ENCODE peak calls at places on chromosomes 5 and 9, in nine cellular contexts. Q is CD8-positive, alpha-beta T cell; F is AG10803; C is Peyer's patch; A is mucosa of descending colon; W is gastrocnemius medialis; K is kidney epithelial cell; G is cardiac muscle cell; X is GM12865. H is an unnamed sample.

GRCh38 chr5:132677191-132677590 is 3.4 kb downstream of the IL4 start:
- DNase-seq in Q (no peak), F (peak; percentile 86), C (peak; percentile 71), A (no peak), W (no peak), K (peak; percentile 83), G (peak; percentile 33), X (no peak), H (peak; percentile 83)

GRCh38 chr9:85900504-85901201 is 40.3 kb upstream of the NAA35 start:
- DNase-seq in Q (peak; percentile 19), F (peak; percentile 41), C (no peak), A (peak; percentile 37), W (no peak), K (no peak), G (peak; percentile 18), X (peak; percentile 56), H (peak; percentile 59)

GRCh38 chr9:89878687-89879086 is 273.9 kb downstream of the GADD45G start:
- DNase-seq in Q (no peak), F (no peak), C (peak; percentile 61), A (no peak), W (peak; percentile 98), K (no peak), G (no peak), X (no peak), H (no peak)

GRCh38 chr5:172541119-172541763 is 86.9 kb upstream of the SH3PXD2B start:
- DNase-seq in Q (no peak), F (no peak), C (peak; percentile 13), A (no peak), W (no peak), K (no peak), G (peak; percentile 77), X (no peak), H (peak; percentile 25)

GRCh38 chr9:84285381-84285780 is 55.2 kb downstream of the SLC28A3 start:
- DNase-seq in Q (no peak), F (no peak), C (no peak), A (no peak), W (no peak), K (no peak), G (no peak), X (peak; percentile 18), H (no peak)

GRCh38 chr9:27535701-27536118 is 6.1 kb upstream of the MOB3B start:
- DNase-seq in Q (no peak), F (no peak), C (peak; percentile 48), A (no peak), W (no peak), K (no peak), G (no peak), X (peak; percentile 63), H (no peak)

GRCh38 chr5:81162501-81162900 is 70.6 kb upstream of the CKMT2 start:
- DNase-seq in Q (no peak), F (no peak), C (no peak), A (no peak), W (no peak), K (no peak), G (no peak), X (no peak), H (no peak)

GRCh38 chr5:26329562-26330189 is 708.7 kb downstream of the CDH9 start:
- DNase-seq in Q (no peak), F (no peak), C (no peak), A (no peak), W (no peak), K (no peak), G (peak; percentile 37), X (no peak), H (no peak)

GRCh38 chr9:14400658-14400995 is 86.7 kb upstream of the NFIB start:
- DNase-seq in Q (no peak), F (peak; percentile 75), C (no peak), A (no peak), W (peak; percentile 55), K (no peak), G (no peak), X (no peak), H (peak; percentile 66)

GRCh38 chr5:136021016-136021405 is 7.8 kb upstream of the TGFBI start:
- DNase-seq in Q (no peak), F (peak; percentile 82), C (no peak), A (no peak), W (no peak), K (no peak), G (no peak), X (no peak), H (peak; percentile 78)

GRCh38 chr5:173762930-173763329 is 125.2 kb upstream of the CPEB4 start:
- DNase-seq in Q (no peak), F (no peak), C (no peak), A (no peak), W (no peak), K (peak; percentile 42), G (no peak), X (no peak), H (peak; percentile 33)

GRCh38 chr5:154813158-154813557 is 37.2 kb downstream of the FAXDC2 start:
- DNase-seq in Q (no peak), F (no peak), C (peak; percentile 15), A (no peak), W (no peak), K (no peak), G (no peak), X (no peak), H (no peak)

GRCh38 chr9:33044677-33045282 is 19.7 kb downstream of the DNAJA1 start:
- DNase-seq in Q (no peak), F (peak; percentile 3), C (peak; percentile 57), A (peak; percentile 50), W (no peak), K (no peak), G (peak; percentile 32), X (no peak), H (peak; percentile 21)

GRCh38 chr9:2870340-2870739 is 26.4 kb upstream of the PUM3 start:
- DNase-seq in Q (no peak), F (no peak), C (no peak), A (no peak), W (no peak), K (no peak), G (no peak), X (no peak), H (no peak)

GRCh38 chr9:100070642-100071041 is 28.2 kb downstream of the ERP44 start:
- DNase-seq in Q (no peak), F (no peak), C (no peak), A (no peak), W (no peak), K (no peak), G (no peak), X (no peak), H (no peak)

GRCh38 chr5:1166370-1166769 is 35.0 kb upstream of the SLC6A19 start:
- DNase-seq in Q (no peak), F (no peak), C (no peak), A (no peak), W (no peak), K (no peak), G (no peak), X (no peak), H (no peak)

GRCh38 chr9:137139468-137140150 is 655 bp downstream of the GRIN1 start:
- DNase-seq in Q (no peak), F (no peak), C (no peak), A (no peak), W (no peak), K (no peak), G (no peak), X (no peak), H (no peak)

GRCh38 chr9:116737137-116737546 is 50.0 kb downstream of the TRIM32 start:
- DNase-seq in Q (peak; percentile 25), F (peak; percentile 74), C (peak; percentile 86), A (peak; percentile 83), W (peak; percentile 55), K (peak; percentile 42), G (peak; percentile 94), X (peak; percentile 79), H (peak; percentile 73)

GRCh38 chr5:172453206-172453985 is 929 bp downstream of the SH3PXD2B start:
- DNase-seq in Q (no peak), F (peak; percentile 64), C (no peak), A (peak; percentile 67), W (no peak), K (no peak), G (peak; percentile 73), X (no peak), H (peak; percentile 76)

GRCh38 chr5:65128226-65128625 is 353.5 kb downstream of the ADAMTS6 start:
- DNase-seq in Q (no peak), F (no peak), C (no peak), A (no peak), W (no peak), K (no peak), G (no peak), X (no peak), H (peak; percentile 27)

GRCh38 chr5:143014017-143014651 is 244.0 kb downstream of the ARHGAP26 start:
- DNase-seq in Q (no peak), F (no peak), C (no peak), A (peak; percentile 39), W (peak; percentile 54), K (no peak), G (peak; percentile 73), X (peak; percentile 62), H (peak; percentile 22)

GRCh38 chr5:66080664-66081063 is 63.4 kb upstream of the SREK1 start:
- DNase-seq in Q (no peak), F (peak; percentile 16), C (no peak), A (no peak), W (no peak), K (no peak), G (no peak), X (no peak), H (peak; percentile 56)

GRCh38 chr5:173714551-173715428 is 98.3 kb upstream of the BOD1 start:
- DNase-seq in Q (no peak), F (peak; percentile 76), C (no peak), A (no peak), W (peak; percentile 31), K (no peak), G (no peak), X (no peak), H (peak; percentile 84)

GRCh38 chr5:33890633-33891032 is 1.2 kb downstream of the ADAMTS12 start:
- DNase-seq in Q (no peak), F (peak; percentile 38), C (no peak), A (no peak), W (no peak), K (no peak), G (peak; percentile 49), X (peak; percentile 46), H (peak; percentile 44)
- H3K4me3 ChIP-seq in Q (no peak overlapping the region), F (peak overlapping the region; percentile 71), C (peak overlapping the region; percentile 9), A (no peak overlapping the region), W (no peak overlapping the region), K (peak overlapping the region; percentile 44), G (peak overlapping the region; percentile 66), X (peak overlapping the region; percentile 42), H (peak overlapping the region; percentile 67)

GRCh38 chr9:12813960-12814876 is 39.4 kb downstream of the LURAP1L start:
- DNase-seq in Q (no peak), F (peak; percentile 99), C (peak; percentile 81), A (peak; percentile 48), W (peak; percentile 56), K (peak; percentile 98), G (no peak), X (peak; percentile 53), H (peak; percentile 100)
- TF ChIP-seq CTCF in Q (no peak), F (peak; percentile 57), C (no peak), A (no peak), W (peak; percentile 18), K (peak; percentile 34), G (peak; percentile 39), X (no peak), H (peak; percentile 40)

GRCh38 chr5:55231029-55231475 is 2.4 kb downstream of the CCNO start:
- DNase-seq in Q (no peak), F (peak; percentile 11), C (no peak), A (no peak), W (no peak), K (no peak), G (no peak), X (no peak), H (peak; percentile 33)
- H3K4me3 ChIP-seq in Q (peak overlapping the region; percentile 62), F (peak overlapping the region; percentile 27), C (peak overlapping the region; percentile 61), A (no peak overlapping the region), W (peak overlapping the region; percentile 27), K (peak overlapping the region; percentile 71), G (peak overlapping the region; percentile 39), X (no peak overlapping the region), H (no peak overlapping the region)

GRCh38 chr9:107087256-107087655 is 195.8 kb upstream of the RAD23B start:
- DNase-seq in Q (no peak), F (peak; percentile 6), C (no peak), A (no peak), W (peak; percentile 21), K (no peak), G (no peak), X (no peak), H (no peak)
- TF ChIP-seq CTCF in Q (no peak), F (peak; percentile 35), C (no peak), A (no peak), W (peak; percentile 23), K (no peak), G (peak; percentile 15), X (no peak), H (peak; percentile 5)

H was measured in fibroblast of villous mesenchyme.